ENCODE peak calls at places on chromosomes 6 and 20, in ten cellular contexts. J is type B pancreatic cell, X is uterus, M is breast epithelium, U is osteocyte, W is fibroblast of mammary gland, P is AG09309, A is kidney epithelial cell, R is body of pancreas, D is AG04450. N is an unnamed sample.

GRCh38 chr6:137623293-137623692 is 129.1 kb upstream of the OLIG3 start:
- DNase-seq in J (no peak), X (no peak), M (no peak), U (no peak), W (no peak), P (no peak), A (no peak), R (no peak), D (no peak), N (no peak)

GRCh38 chr20:33490023-33490933 is at the start of gene CBFA2T2:
- DNase-seq in J (no peak), X (peak), M (peak), U (no peak), W (peak), P (peak), A (peak), R (no peak), D (peak), N (no peak)

GRCh38 chr20:56506103-56506502 is 18.4 kb upstream of the FAM209A start:
- DNase-seq in J (no peak), X (no peak), M (no peak), U (no peak), W (no peak), P (no peak), A (no peak), R (no peak), D (no peak), N (no peak)

GRCh38 chr20:59743767-59744485 is 139.6 kb downstream of the PHACTR3 start:
- DNase-seq in J (no peak), X (no peak), M (no peak), U (no peak), W (no peak), P (no peak), A (no peak), R (no peak), D (no peak), N (no peak)

GRCh38 chr20:58661298-58662141 is 10.4 kb downstream of the STX16 start:
- DNase-seq in J (no peak), X (no peak), M (no peak), U (peak), W (no peak), P (no peak), A (no peak), R (no peak), D (no peak), N (no peak)

GRCh38 chr6:27890351-27891299 is 21.6 kb downstream of the OR2B2 start:
- DNase-seq in J (peak), X (no peak), M (peak), U (no peak), W (peak), P (peak), A (peak), R (peak), D (peak), N (peak)

GRCh38 chr6:168103036-168103830 is 24.2 kb upstream of the FRMD1 start:
- DNase-seq in J (no peak), X (no peak), M (no peak), U (no peak), W (no peak), P (no peak), A (no peak), R (no peak), D (no peak), N (no peak)

GRCh38 chr6:45420909-45421699 is 43.4 kb upstream of the SUPT3H start:
- DNase-seq in J (no peak), X (no peak), M (no peak), U (no peak), W (no peak), P (no peak), A (no peak), R (no peak), D (no peak), N (peak)

GRCh38 chr6:134925800-134926199 is 24.1 kb downstream of the ALDH8A1 start:
- DNase-seq in J (no peak), X (no peak), M (no peak), U (no peak), W (peak), P (no peak), A (no peak), R (no peak), D (peak), N (no peak)

GRCh38 chr6:47736083-47736700 is 37.8 kb downstream of the ADGRF4 start:
- DNase-seq in J (no peak), X (no peak), M (no peak), U (no peak), W (peak), P (no peak), A (no peak), R (no peak), D (no peak), N (no peak)

GRCh38 chr6:51702851-51703250 is 384.6 kb downstream of the PKHD1 start:
- DNase-seq in J (no peak), X (no peak), M (no peak), U (no peak), W (no peak), P (no peak), A (no peak), R (no peak), D (no peak), N (no peak)

GRCh38 chr20:57584768-57585461 is 24.0 kb downstream of the PCK1 start:
- DNase-seq in J (no peak), X (no peak), M (no peak), U (no peak), W (no peak), P (no peak), A (no peak), R (no peak), D (no peak), N (no peak)

GRCh38 chr6:142942805-142943227 is 2.2 kb downstream of the HIVEP2 start:
- DNase-seq in J (no peak), X (no peak), M (no peak), U (no peak), W (peak), P (no peak), A (no peak), R (no peak), D (no peak), N (no peak)

GRCh38 chr6:1945235-1945832 is 300.1 kb downstream of the GMDS start:
- DNase-seq in J (no peak), X (no peak), M (no peak), U (no peak), W (no peak), P (no peak), A (no peak), R (no peak), D (no peak), N (no peak)

GRCh38 chr6:134115715-134116074 is 63.3 kb upstream of the SLC2A12 start:
- DNase-seq in J (no peak), X (no peak), M (no peak), U (no peak), W (no peak), P (no peak), A (no peak), R (no peak), D (no peak), N (no peak)

GRCh38 chr20:49691818-49692568 is 21.7 kb downstream of the B4GALT5 start:
- DNase-seq in J (no peak), X (no peak), M (no peak), U (no peak), W (no peak), P (no peak), A (no peak), R (no peak), D (no peak), N (no peak)

GRCh38 chr6:2695464-2696095 is 55.1 kb downstream of the MYLK4 start:
- DNase-seq in J (no peak), X (no peak), M (no peak), U (no peak), W (peak), P (no peak), A (no peak), R (no peak), D (peak), N (peak)

GRCh38 chr6:99219788-99220187 is 129.7 kb downstream of the FAXC start:
- DNase-seq in J (no peak), X (no peak), M (no peak), U (no peak), W (no peak), P (no peak), A (no peak), R (peak), D (no peak), N (peak)
- TF ChIP-seq CTCF in J (no peak), X (no peak), M (no peak), U (no peak), W (no peak), P (no peak), A (peak), R (no peak), D (peak), N (peak)

DNA sequence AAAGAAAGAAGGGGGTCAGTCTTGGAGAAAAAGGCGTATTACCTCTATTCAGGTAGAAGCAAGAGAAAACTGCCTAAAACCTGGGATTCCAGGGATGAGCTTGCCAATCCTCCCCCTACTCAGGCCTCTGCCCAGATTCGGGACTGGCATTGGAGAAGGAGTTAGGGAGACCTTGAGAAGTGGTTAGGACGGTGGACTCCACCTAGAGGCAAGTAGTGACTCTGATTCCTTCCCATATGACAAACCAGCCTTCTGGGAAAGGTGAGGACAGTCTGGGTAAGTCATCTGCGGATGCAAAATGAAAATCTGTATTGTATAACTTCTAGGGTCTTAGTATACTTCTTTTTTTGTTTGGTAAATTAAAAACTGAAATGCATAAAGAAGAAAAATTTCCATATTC is 43.8 kb downstream of the SLX4IP start:
- DNase-seq in J (no peak), X (no peak), M (no peak), U (no peak), W (no peak), P (no peak), A (no peak), R (no peak), D (no peak), N (no peak)
- TF ChIP-seq CTCF in J (no peak), X (no peak), M (no peak), U (no peak), W (no peak), P (no peak), A (no peak), R (no peak), D (no peak), N (no peak)

GRCh38 chr6:68975064-68975463 is 340.0 kb downstream of the ADGRB3 start:
- DNase-seq in J (no peak), X (no peak), M (no peak), U (no peak), W (no peak), P (no peak), A (no peak), R (no peak), D (no peak), N (no peak)
- TF ChIP-seq CTCF in J (peak), X (no peak), M (no peak), U (peak), W (no peak), P (no peak), A (peak), R (no peak), D (no peak), N (no peak)

GRCh38 chr20:46089076-46089337 is 755 bp downstream of the NCOA5 start:
- DNase-seq in J (no peak), X (no peak), M (peak), U (no peak), W (no peak), P (no peak), A (no peak), R (no peak), D (no peak), N (no peak)

GRCh38 chr20:46088409-46089075 is 1.2 kb downstream of the NCOA5 start:
- DNase-seq in J (no peak), X (no peak), M (no peak), U (no peak), W (peak), P (no peak), A (no peak), R (no peak), D (no peak), N (no peak)

GRCh38 chr20:46090095-46090388 is 280 bp upstream of the NCOA5 start:
- DNase-seq in J (no peak), X (no peak), M (no peak), U (no peak), W (no peak), P (no peak), A (no peak), R (no peak), D (no peak), N (no peak)

GRCh38 chr20:46087161-46087560 is 2.6 kb downstream of the NCOA5 start:
- DNase-seq in J (no peak), X (no peak), M (no peak), U (no peak), W (peak), P (no peak), A (no peak), R (no peak), D (no peak), N (no peak)

GRCh38 chr20:46089338-46090094 is at the start of gene NCOA5:
- DNase-seq in J (peak), X (peak), M (peak), U (peak), W (peak), P (peak), A (peak), R (peak), D (peak), N (peak)
- TF ChIP-seq CTCF in J (no peak), X (peak), M (no peak), U (peak), W (no peak), P (no peak), A (no peak), R (no peak), D (peak), N (peak)

GRCh38 chr20:17281478-17281877 is 54.6 kb downstream of the PCSK2 start:
- DNase-seq in J (no peak), X (no peak), M (no peak), U (no peak), W (no peak), P (no peak), A (no peak), R (peak), D (no peak), N (no peak)
- TF ChIP-seq CTCF in J (peak), X (no peak), M (no peak), U (peak), W (peak), P (peak), A (peak), R (peak), D (peak), N (peak)